ENCODE peak calls at places on chromosomes 3 and 15, in four cellular contexts. One of them, this sample, is unnamed.

GRCh38 chr3:58010562-58010961 is 2.3 kb downstream of the FLNB start:
- DNase-seq in adrenal gland: no peak
- DNase-seq in T-helper 1 cell: no peak
- DNase-seq in NCI-H446: no peak
- DNase-seq in this sample: no peak

GRCh38 chr15:40523611-40524010 is 41.2 kb downstream of the CCDC32 start:
- DNase-seq in adrenal gland: no peak
- DNase-seq in NCI-H446: no peak
- DNase-seq in T-helper 1 cell: no peak
- DNase-seq in this sample: no peak

GRCh38 chr3:14641346-14641745 is 10.2 kb upstream of the CCDC174 start:
- DNase-seq in NCI-H446: no peak
- DNase-seq in T-helper 1 cell: no peak
- DNase-seq in adrenal gland: no peak
- DNase-seq in this sample: no peak

GRCh38 chr15:100097342-100097899 is 244.4 kb downstream of the ADAMTS17 start:
- DNase-seq in NCI-H446: no peak
- DNase-seq in adrenal gland: no peak
- DNase-seq in T-helper 1 cell: no peak
- DNase-seq in this sample: no peak

GRCh38 chr15:45402955-45403892 is 24.9 kb upstream of the GATM start:
- DNase-seq in NCI-H446: no peak
- DNase-seq in adrenal gland: peak; percentile 40
- DNase-seq in T-helper 1 cell: peak; percentile 14
- DNase-seq in this sample: no peak

GRCh38 chr3:1591327-1592028 is 498.7 kb downstream of the CNTN6 start:
- DNase-seq in adrenal gland: no peak
- DNase-seq in NCI-H446: no peak
- DNase-seq in T-helper 1 cell: no peak
- DNase-seq in this sample: no peak

GRCh38 chr15:70158996-70159355 is 61.3 kb upstream of the TLE3 start:
- DNase-seq in adrenal gland: no peak
- DNase-seq in T-helper 1 cell: no peak
- DNase-seq in NCI-H446: no peak
- DNase-seq in this sample: no peak

GRCh38 chr3:18679226-18679625 is 254.1 kb upstream of the SATB1 start:
- DNase-seq in adrenal gland: no peak
- DNase-seq in NCI-H446: no peak
- DNase-seq in T-helper 1 cell: peak; percentile 4
- DNase-seq in this sample: no peak

GRCh38 chr3:14524920-14525660 is 15.1 kb downstream of the GRIP2 start:
- DNase-seq in T-helper 1 cell: no peak
- DNase-seq in NCI-H446: no peak
- DNase-seq in adrenal gland: no peak
- DNase-seq in this sample: no peak

GRCh38 chr3:60755094-60755493 is 496.2 kb downstream of the FHIT start:
- DNase-seq in T-helper 1 cell: no peak
- DNase-seq in NCI-H446: no peak
- DNase-seq in adrenal gland: no peak
- DNase-seq in this sample: no peak

GRCh38 chr15:99619712-99620111 is 53.9 kb downstream of the MEF2A start:
- DNase-seq in adrenal gland: no peak
- DNase-seq in NCI-H446: no peak
- DNase-seq in T-helper 1 cell: no peak
- DNase-seq in this sample: no peak

GRCh38 chr3:46492890-46493547 is 4.8 kb upstream of the RTP3 start:
- DNase-seq in adrenal gland: no peak
- DNase-seq in T-helper 1 cell: no peak
- DNase-seq in NCI-H446: no peak
- DNase-seq in this sample: no peak

GRCh38 chr3:186931487-186932280 is 1.4 kb downstream of the ST6GAL1 start:
- DNase-seq in NCI-H446: no peak
- DNase-seq in adrenal gland: no peak
- DNase-seq in T-helper 1 cell: peak; percentile 63
- DNase-seq in this sample: no peak

GRCh38 chr3:14143826-14144225 is 19.0 kb downstream of the TMEM43 start:
- DNase-seq in T-helper 1 cell: no peak
- DNase-seq in adrenal gland: peak; percentile 77
- DNase-seq in NCI-H446: peak; percentile 12
- DNase-seq in this sample: no peak

GRCh38 chr3:140135461-140135860 is 200.5 kb downstream of the CLSTN2 start:
- DNase-seq in NCI-H446: no peak
- DNase-seq in adrenal gland: no peak
- DNase-seq in T-helper 1 cell: no peak
- DNase-seq in this sample: no peak